ENCODE peak calls at places on chromosomes 6 and 20, in nine cellular contexts. S, I, T, H, E, N, G, Q and X are unnamed samples.
A peak's percentile ranks its signal among the peaks of the same experiment; 100 is the strongest.

GRCh38 chr6:161359617-161359945 is 85.7 kb upstream of the AGPAT4 start:
- DNase-seq in S (no peak), I (no peak), T (no peak), H (no peak), E (no peak), N (no peak), G (no peak), Q (no peak), X (no peak)

GRCh38 chr20:60921021-60921622 is 330.9 kb upstream of the CDH4 start:
- DNase-seq in S (peak; percentile 8), I (no peak), T (no peak), H (peak; percentile 11), E (no peak), N (no peak), G (no peak), Q (no peak), X (no peak)

GRCh38 chr6:13762648-13763441 is 51.2 kb upstream of the RANBP9 start:
- DNase-seq in S (peak; percentile 90), I (no peak), T (peak; percentile 18), H (peak; percentile 52), E (no peak), N (no peak), G (peak; percentile 63), Q (peak; percentile 97), X (peak; percentile 20)

GRCh38 chr6:18307006-18307405 is 42.7 kb upstream of the DEK start:
- DNase-seq in S (peak; percentile 48), I (no peak), T (no peak), H (no peak), E (no peak), N (no peak), G (no peak), Q (no peak), X (no peak)

GRCh38 chr6:10850728-10851127 is 12.4 kb upstream of the MAK start:
- DNase-seq in S (no peak), I (no peak), T (no peak), H (no peak), E (no peak), N (no peak), G (no peak), Q (no peak), X (no peak)

GRCh38 chr6:148427333-148427732 is 84.7 kb downstream of the SASH1 start:
- DNase-seq in S (peak; percentile 20), I (no peak), T (no peak), H (no peak), E (no peak), N (no peak), G (no peak), Q (no peak), X (no peak)

GRCh38 chr6:151436300-151436699 is 15.6 kb downstream of the RMND1 start:
- DNase-seq in S (no peak), I (no peak), T (no peak), H (no peak), E (no peak), N (no peak), G (no peak), Q (no peak), X (no peak)

GRCh38 chr6:125926711-125927110 is 29.9 kb upstream of the HINT3 start:
- DNase-seq in S (peak; percentile 55), I (no peak), T (no peak), H (no peak), E (no peak), N (no peak), G (no peak), Q (no peak), X (no peak)

GRCh38 chr6:14596410-14596809 is 478.8 kb downstream of the CD83 start:
- DNase-seq in S (peak; percentile 84), I (no peak), T (no peak), H (no peak), E (no peak), N (no peak), G (peak; percentile 38), Q (peak; percentile 63), X (peak; percentile 5)

GRCh38 chr20:51460569-51461265 is 81.8 kb downstream of the NFATC2 start:
- DNase-seq in S (no peak), I (no peak), T (no peak), H (no peak), E (no peak), N (no peak), G (no peak), Q (no peak), X (no peak)

GRCh38 chr20:51128198-51128597 is 105.3 kb upstream of the KCNG1 start:
- DNase-seq in S (peak; percentile 97), I (no peak), T (no peak), H (no peak), E (no peak), N (no peak), G (no peak), Q (peak; percentile 75), X (no peak)

GRCh38 chr20:11368965-11369711 is 548.6 kb upstream of the BTBD3 start:
- DNase-seq in S (no peak), I (no peak), T (no peak), H (no peak), E (no peak), N (no peak), G (no peak), Q (no peak), X (no peak)

GRCh38 chr6:121647905-121648304 is 212.5 kb downstream of the GJA1 start:
- DNase-seq in S (peak; percentile 78), I (no peak), T (no peak), H (no peak), E (no peak), N (no peak), G (no peak), Q (peak; percentile 50), X (no peak)

GRCh38 chr20:2299301-2299700 is 3.5 kb downstream of the TGM3 start:
- DNase-seq in S (no peak), I (peak; percentile 22), T (no peak), H (no peak), E (no peak), N (no peak), G (peak; percentile 65), Q (no peak), X (peak; percentile 91)

GRCh38 chr20:34562643-34563042 is 4.1 kb downstream of the MAP1LC3A start:
- DNase-seq in S (peak; percentile 16), I (no peak), T (no peak), H (no peak), E (no peak), N (no peak), G (no peak), Q (peak; percentile 10), X (no peak)

GRCh38 chr20:59152559-59153354 is 10.9 kb upstream of the ZNF831 start:
- DNase-seq in S (no peak), I (no peak), T (no peak), H (no peak), E (no peak), N (no peak), G (no peak), Q (no peak), X (no peak)
- H3K4me1 ChIP-seq in S (no peaks in the 10 kb centered on the region), I (no peaks in the 10 kb centered on the region), T (peaks cover 95% of the 10 kb centered on the region), H (no peaks in the 10 kb centered on the region), E (peaks cover under 1% of the 10 kb centered on the region), N (no peaks in the 10 kb centered on the region), G (peaks cover 5% of the 10 kb centered on the region), Q (no peaks in the 10 kb centered on the region), X (no peaks in the 10 kb centered on the region)

GRCh38 chr6:36605102-36605501 is 10.9 kb downstream of the SRSF3 start:
- DNase-seq in S (no peak), I (no peak), T (peak; percentile 11), H (no peak), E (no peak), N (no peak), G (no peak), Q (no peak), X (no peak)

GRCh38 chr6:36605560-36606391 is 11.6 kb downstream of the SRSF3 start:
- DNase-seq in S (no peak), I (no peak), T (peak; percentile 16), H (no peak), E (no peak), N (no peak), G (no peak), Q (no peak), X (no peak)

GRCh38 chr6:36600564-36601146 is 6.5 kb downstream of the SRSF3 start:
- DNase-seq in S (no peak), I (no peak), T (peak; percentile 20), H (no peak), E (no peak), N (no peak), G (no peak), Q (no peak), X (no peak)

GRCh38 chr6:36604090-36605060 is 10.2 kb downstream of the SRSF3 start:
- DNase-seq in S (no peak), I (no peak), T (peak; percentile 10), H (no peak), E (no peak), N (no peak), G (no peak), Q (no peak), X (peak; percentile 68)

GRCh38 chr6:36603222-36604089 is 9.3 kb downstream of the SRSF3 start:
- DNase-seq in S (no peak), I (no peak), T (peak; percentile 9), H (no peak), E (no peak), N (no peak), G (no peak), Q (no peak), X (no peak)
- H3K4me1 ChIP-seq in S (peaks cover 20% of the 10 kb centered on the region), I (peaks cover 83% of the 10 kb centered on the region), T (peaks cover 96% of the 10 kb centered on the region), H (peaks cover 18% of the 10 kb centered on the region), E (peaks cover 99% of the 10 kb centered on the region), N (peaks cover 12% of the 10 kb centered on the region), G (peaks cover 10% of the 10 kb centered on the region), Q (peaks cover 21% of the 10 kb centered on the region), X (peaks cover 10% of the 10 kb centered on the region)

DNA sequence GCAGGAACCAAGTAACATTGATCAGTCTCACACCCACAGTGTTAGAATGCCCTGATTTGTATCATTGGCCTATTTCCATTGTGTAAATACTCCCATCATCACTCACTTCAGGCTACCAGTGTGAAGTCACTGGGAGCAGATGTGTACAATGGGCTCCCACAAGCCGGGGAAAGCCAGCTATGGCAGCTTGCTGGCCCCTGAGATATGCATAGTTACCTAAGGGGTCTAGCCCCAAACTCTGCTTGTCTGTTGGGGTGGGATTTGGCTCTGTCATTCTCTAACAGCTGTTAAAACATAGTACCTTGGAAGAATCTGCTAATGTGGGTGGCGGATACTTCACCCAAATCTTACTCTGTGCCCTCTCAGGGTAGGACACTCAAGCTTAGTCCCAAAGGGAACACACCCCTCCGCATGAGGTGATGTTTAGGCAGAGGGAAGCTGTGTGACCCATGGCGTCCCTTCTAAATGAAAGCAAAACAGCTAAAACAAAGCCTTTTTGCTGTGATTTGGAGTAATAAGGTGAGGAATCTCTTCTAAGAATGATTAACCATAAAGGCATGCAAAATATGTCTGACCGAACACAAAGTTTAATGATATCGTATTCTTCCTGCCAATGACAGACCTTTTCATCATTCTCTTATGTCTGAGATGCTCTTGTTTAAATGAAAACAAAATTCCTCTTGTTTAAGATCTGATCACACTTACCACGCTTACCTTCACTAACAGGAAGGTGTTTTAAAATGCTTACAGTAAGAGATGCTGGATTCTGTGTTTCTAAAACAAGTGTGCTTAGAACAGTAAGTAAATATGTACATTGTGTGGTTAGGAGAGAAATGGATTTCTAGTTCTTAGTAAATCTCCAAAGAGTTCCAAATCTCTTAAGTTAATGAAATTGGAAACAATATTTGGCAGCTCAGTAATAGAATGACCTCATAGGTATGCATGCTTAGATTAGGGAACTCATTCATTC is 46.0 kb upstream of the PXDC1 start:
- DNase-seq in S (peak; percentile 79), I (no peak), T (no peak), H (no peak), E (no peak), N (no peak), G (no peak), Q (peak; percentile 47), X (no peak)
- H3K4me1 ChIP-seq in S (peaks cover 19% of the 10 kb centered on the region), I (peaks cover 30% of the 10 kb centered on the region), T (no peaks in the 10 kb centered on the region), H (no peaks in the 10 kb centered on the region), E (peaks cover 5% of the 10 kb centered on the region), N (no peaks in the 10 kb centered on the region), G (peaks cover 12% of the 10 kb centered on the region), Q (peaks cover 9% of the 10 kb centered on the region), X (peaks cover 4% of the 10 kb centered on the region)

GRCh38 chr6:157831018-157831369 is 7.9 kb downstream of the SNX9 start:
- DNase-seq in S (no peak), I (no peak), T (no peak), H (no peak), E (no peak), N (no peak), G (no peak), Q (no peak), X (no peak)
- H3K4me1 ChIP-seq in S (peaks cover 9% of the 10 kb centered on the region), I (peaks cover 17% of the 10 kb centered on the region), T (peaks cover 45% of the 10 kb centered on the region), H (peaks cover 12% of the 10 kb centered on the region), E (peaks cover 34% of the 10 kb centered on the region), N (peaks cover 6% of the 10 kb centered on the region), G (peaks cover 2% of the 10 kb centered on the region), Q (peaks cover 19% of the 10 kb centered on the region), X (peaks cover 2% of the 10 kb centered on the region)